ENCODE peak calls at places on chromosomes 6 and 20, in seven cellular contexts. U is G401, W is mesendoderm, Q is NCI-H2171, K is fibroblast of mammary gland, R is aorta, N is ACHN. V is an unnamed sample.

GRCh38 chr6:56399672-56400263 is 152.4 kb upstream of the COL21A1 start:
- DNase-seq in U (no peak), W (peak), Q (no peak), K (no peak), R (no peak), N (peak), V (peak)

GRCh38 chr6:107491791-107492674 is 2.1 kb downstream of the SOBP start:
- DNase-seq in U (peak), W (no peak), Q (no peak), K (peak), R (peak), N (no peak), V (no peak)

GRCh38 chr6:135291288-135292116 is 110.4 kb downstream of the MYB start:
- DNase-seq in U (no peak), W (peak), Q (no peak), K (peak), R (no peak), N (no peak), V (no peak)

GRCh38 chr6:159754959-159755914 is 6.6 kb upstream of the ACAT2 start:
- DNase-seq in U (peak), W (no peak), Q (no peak), K (peak), R (no peak), N (no peak), V (no peak)

GRCh38 chr6:108526739-108527174 is 34.0 kb upstream of the FOXO3 start:
- DNase-seq in U (peak), W (peak), Q (peak), K (peak), R (no peak), N (peak), V (no peak)

GRCh38 chr6:3919130-3919628 is 70.0 kb downstream of the FAM50B start:
- DNase-seq in U (no peak), W (peak), Q (peak), K (no peak), R (no peak), N (peak), V (no peak)

GRCh38 chr20:48791666-48792071 is 36.1 kb downstream of the PREX1 start:
- DNase-seq in U (no peak), W (no peak), Q (no peak), K (peak), R (peak), N (no peak), V (no peak)

GRCh38 chr20:54194724-54195438 is 13.0 kb upstream of the PFDN4 start:
- DNase-seq in U (no peak), W (no peak), Q (no peak), K (peak), R (no peak), N (no peak), V (no peak)

GRCh38 chr20:32494498-32495216 is 90.5 kb downstream of the NOL4L start:
- DNase-seq in U (no peak), W (no peak), Q (no peak), K (no peak), R (peak), N (no peak), V (no peak)

GRCh38 chr6:87210979-87211378 is 55.6 kb downstream of the ZNF292 start:
- DNase-seq in U (no peak), W (peak), Q (no peak), K (no peak), R (no peak), N (no peak), V (no peak)

GRCh38 chr6:40848038-40848437 is 191.0 kb downstream of the UNC5CL start:
- DNase-seq in U (no peak), W (no peak), Q (no peak), K (peak), R (no peak), N (no peak), V (no peak)

GRCh38 chr6:95577317-95578105 is at the start of gene MANEA:
- DNase-seq in U (peak), W (peak), Q (peak), K (peak), R (peak), N (peak), V (peak)

GRCh38 chr6:79375635-79376425 is 141.3 kb upstream of the HMGN3 start:
- DNase-seq in U (no peak), W (no peak), Q (no peak), K (no peak), R (no peak), N (no peak), V (no peak)

GRCh38 chr6:133502451-133503259 is 261.5 kb downstream of the EYA4 start:
- DNase-seq in U (no peak), W (peak), Q (no peak), K (peak), R (peak), N (peak), V (no peak)